ENCODE peak calls at places on chromosomes 16 and 17, in five cellular contexts. R, Q, U, Z and L are unnamed samples.

GRCh38 chr17:246851-247421 is 65.5 kb upstream of the DOC2B start:
- DNase-seq in Q (peak), U (no peak), Z (no peak), R (no peak), L (no peak)

GRCh38 chr16:89970011-89970410 is 21.5 kb downstream of the DEF8 start:
- DNase-seq in Z (no peak), U (no peak), R (no peak), Q (no peak), L (no peak)

GRCh38 chr17:56707312-56708219 is 114.1 kb downstream of the NOG start:
- DNase-seq in R (no peak), Q (no peak), Z (no peak), U (no peak), L (no peak)

GRCh38 chr17:63601439-63602371 is 1.0 kb downstream of the TACO1 start:
- DNase-seq in Q (no peak), U (no peak), R (no peak), Z (peak), L (peak)

GRCh38 chr16:81784042-81784785 is 5.1 kb downstream of the PLCG2 start:
- DNase-seq in R (no peak), U (no peak), Q (no peak), Z (no peak), L (peak)

GRCh38 chr17:56499799-56500388 is 93.6 kb upstream of the NOG start:
- DNase-seq in U (no peak), Q (no peak), Z (peak), R (peak), L (peak)

GRCh38 chr17:68820476-68820824 is 134.7 kb downstream of the ABCA8 start:
- DNase-seq in Z (peak), Q (no peak), U (no peak), R (no peak), L (no peak)

GRCh38 chr17:17818088-17818526 is 18.7 kb downstream of the SREBF1 start:
- DNase-seq in Z (no peak), U (no peak), Q (peak), R (no peak), L (peak)

GRCh38 chr17:15076991-15077663 is 188.0 kb downstream of the PMP22 start:
- DNase-seq in R (no peak), U (no peak), Z (no peak), Q (no peak), L (no peak)

GRCh38 chr17:15268465-15268864 is 3.3 kb upstream of the PMP22 start:
- DNase-seq in Z (no peak), Q (no peak), R (no peak), U (no peak), L (no peak)

GRCh38 chr16:1124291-1124690 is 28.2 kb upstream of the C1QTNF8 start:
- DNase-seq in R (no peak), Q (no peak), U (no peak), Z (no peak), L (no peak)

GRCh38 chr16:16884451-16884850 is 505.5 kb downstream of the NPIPA7 start:
- DNase-seq in Q (no peak), U (no peak), Z (no peak), R (no peak), L (no peak)

GRCh38 chr17:28554565-28554964 is 2.1 kb upstream of the UNC119 start:
- DNase-seq in Z (no peak), R (no peak), U (no peak), Q (no peak), L (peak)

GRCh38 chr16:89062389-89063345 is 31.0 kb upstream of the ACSF3 start:
- DNase-seq in R (no peak), Z (no peak), U (no peak), Q (no peak), L (no peak)

GRCh38 chr17:73998246-73999220 is 204.9 kb upstream of the RPL38 start:
- DNase-seq in U (peak), Z (no peak), Q (peak), R (no peak), L (no peak)

GRCh38 chr17:71117461-71117860 is 948.1 kb downstream of the KCNJ2 start:
- DNase-seq in R (no peak), Q (no peak), Z (no peak), U (no peak), L (no peak)

GRCh38 chr17:41480136-41480535 is 815 bp downstream of the KRT35 start:
- DNase-seq in U (no peak), Z (no peak), R (no peak), Q (no peak), L (no peak)
- H3K4me3 ChIP-seq in U (no peak), Z (no peak), R (no peak), Q (no peak), L (no peak)

GRCh38 chr16:56316545-56316944 is 108.8 kb downstream of the AMFR start:
- DNase-seq in R (no peak), U (no peak), Z (no peak), Q (no peak), L (no peak)
- TF ChIP-seq CTCF in R (no peak), U (no peak), Z (no peak), Q (no peak), L (no peak)

GRCh38 chr17:12688382-12688781 is 22.7 kb downstream of the MYOCD start:
- DNase-seq in Q (no peak), R (no peak), Z (no peak), U (no peak), L (no peak)
- H3K4me3 ChIP-seq in Q (no peak), R (no peak), Z (no peak), U (no peak), L (no peak)

DNA sequence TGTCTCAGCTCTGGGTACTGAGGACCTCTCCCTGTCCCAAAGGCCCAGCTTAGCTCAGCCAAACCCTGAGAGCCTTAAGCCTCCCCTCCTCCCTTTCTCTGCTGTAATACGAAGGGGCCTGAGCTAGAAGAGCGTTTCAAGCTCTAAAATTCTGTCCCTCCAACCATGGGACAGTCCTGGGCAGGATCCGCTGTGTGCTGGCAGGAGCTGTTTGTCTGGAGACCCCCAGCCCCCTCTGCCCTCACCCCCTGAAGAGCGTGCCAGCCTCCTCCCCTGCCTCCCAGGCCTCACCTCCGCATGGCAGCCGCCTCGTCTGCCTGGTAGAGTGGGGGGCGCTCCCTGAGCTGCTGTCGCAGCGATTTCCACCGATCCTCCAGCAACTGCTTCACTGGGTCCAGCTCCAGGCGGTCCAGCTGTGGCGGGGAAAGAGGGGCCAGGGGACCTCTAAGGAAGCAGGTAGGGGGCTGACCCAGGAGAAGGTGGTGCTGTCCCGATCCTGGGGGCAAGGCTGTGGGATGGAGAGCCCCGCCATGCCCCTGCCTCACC is 14.7 kb downstream of the UBALD2 start:
- DNase-seq in U (no peak), Q (no peak), R (no peak), Z (no peak), L (no peak)
- TF ChIP-seq CTCF in U (no peak), Q (peak), R (no peak), Z (no peak), L (no peak)